ENCODE peak calls at places on chromosomes 7 and 10, in five cellular contexts. P is SK-N-SH, G is OCI-LY7, A is hepatocyte, D is PC-3. M is an unnamed sample.

GRCh38 chr10:53980210-53980609 is 820.8 kb downstream of the PCDH15 start:
- DNase-seq in A (no peak), D (no peak), G (no peak), P (no peak), M (no peak)

GRCh38 chr10:44261710-44262455 is 123.0 kb downstream of the CXCL12 start:
- DNase-seq in D (no peak), G (no peak), A (no peak), P (peak; percentile 55), M (peak; percentile 88)

GRCh38 chr7:73978681-73979563 is 49.1 kb upstream of the ELN start:
- DNase-seq in P (peak; percentile 55), G (peak; percentile 67), D (peak; percentile 80), A (peak; percentile 83), M (peak; percentile 70)

GRCh38 chr10:13890233-13890616 is 303.5 kb downstream of the PRPF18 start:
- DNase-seq in D (no peak), P (no peak), A (no peak), G (no peak), M (peak; percentile 51)

GRCh38 chr10:5461201-5461585 is 38.2 kb downstream of the CALML5 start:
- DNase-seq in D (no peak), A (no peak), G (no peak), P (no peak), M (peak; percentile 13)

GRCh38 chr10:14163374-14164125 is 167.2 kb downstream of the FRMD4A start:
- DNase-seq in P (no peak), D (peak; percentile 1), A (peak; percentile 14), G (no peak), M (no peak)

GRCh38 chr10:88150338-88150737 is 286.9 kb downstream of the PTEN start:
- DNase-seq in D (no peak), A (no peak), G (no peak), P (no peak), M (peak; percentile 93)

GRCh38 chr7:101081432-101081831 is 3.8 kb upstream of the TRIM56 start:
- DNase-seq in G (no peak), D (no peak), A (no peak), P (no peak), M (no peak)

GRCh38 chr10:106997721-106998120 is 166.8 kb downstream of the SORCS1 start:
- DNase-seq in P (peak; percentile 23), A (no peak), G (no peak), D (no peak), M (no peak)

GRCh38 chr10:117159390-117159789 is 21.3 kb upstream of the VAX1 start:
- DNase-seq in A (no peak), G (no peak), D (no peak), P (no peak), M (no peak)

GRCh38 chr7:138465046-138465445 is 5.0 kb downstream of the TRIM24 start:
- DNase-seq in G (no peak), D (no peak), P (no peak), A (no peak), M (no peak)

GRCh38 chr10:44334621-44335184 is 50.2 kb downstream of the CXCL12 start:
- DNase-seq in G (no peak), A (no peak), P (no peak), D (peak; percentile 13), M (peak; percentile 76)

GRCh38 chr10:12590682-12591642 is 241.6 kb downstream of the CAMK1D start:
- DNase-seq in D (no peak), P (no peak), A (no peak), G (no peak), M (no peak)

GRCh38 chr7:79009647-79010046 is 443.8 kb downstream of the MAGI2 start:
- DNase-seq in D (no peak), P (no peak), A (no peak), G (no peak), M (no peak)

GRCh38 chr7:151062399-151063211 is 3.2 kb downstream of the SLC4A2 start:
- DNase-seq in D (peak; percentile 67), G (no peak), A (peak; percentile 95), P (peak; percentile 81), M (peak; percentile 92)

GRCh38 chr7:74449809-74450397 is 3.8 kb upstream of the GTF2IRD1 start:
- DNase-seq in P (peak; percentile 92), D (peak; percentile 75), G (peak; percentile 76), A (peak; percentile 65), M (peak; percentile 63)

GRCh38 chr10:12843296-12843945 is 158.1 kb downstream of the CCDC3 start:
- DNase-seq in G (no peak), D (no peak), A (no peak), P (no peak), M (no peak)

GRCh38 chr10:73969224-73969811 is 28.6 kb upstream of the VCL start:
- DNase-seq in A (no peak), D (no peak), P (no peak), G (no peak), M (no peak)

GRCh38 chr7:33849004-33849403 is 56.3 kb upstream of the BMPER start:
- DNase-seq in G (no peak), P (no peak), A (no peak), D (no peak), M (peak; percentile 83)

GRCh38 chr10:116732546-116732945 is 9.8 kb downstream of the HSPA12A start:
- DNase-seq in D (no peak), A (no peak), P (no peak), G (no peak), M (peak; percentile 23)

GRCh38 chr7:123070702-123071286 is 75.3 kb upstream of the TAS2R16 start:
- DNase-seq in G (peak; percentile 16), P (peak; percentile 39), D (peak; percentile 49), A (peak; percentile 15), M (peak; percentile 10)

GRCh38 chr7:1912472-1913289 is 242.6 kb downstream of the ELFN1 start:
- DNase-seq in P (no peak), D (no peak), G (no peak), A (peak; percentile 53), M (no peak)

GRCh38 chr7:12757443-12757842 is 70.0 kb downstream of the ARL4A start:
- DNase-seq in P (no peak), D (peak; percentile 70), G (no peak), A (no peak), M (peak; percentile 92)

GRCh38 chr10:97664282-97664850 is 22.7 kb downstream of the AVPI1 start:
- DNase-seq in P (no peak), D (no peak), A (peak; percentile 68), G (no peak), M (no peak)

GRCh38 chr7:30146127-30146612 is 11.4 kb downstream of the MTURN start:
- DNase-seq in P (peak; percentile 73), D (no peak), G (no peak), A (no peak), M (no peak)

DNA sequence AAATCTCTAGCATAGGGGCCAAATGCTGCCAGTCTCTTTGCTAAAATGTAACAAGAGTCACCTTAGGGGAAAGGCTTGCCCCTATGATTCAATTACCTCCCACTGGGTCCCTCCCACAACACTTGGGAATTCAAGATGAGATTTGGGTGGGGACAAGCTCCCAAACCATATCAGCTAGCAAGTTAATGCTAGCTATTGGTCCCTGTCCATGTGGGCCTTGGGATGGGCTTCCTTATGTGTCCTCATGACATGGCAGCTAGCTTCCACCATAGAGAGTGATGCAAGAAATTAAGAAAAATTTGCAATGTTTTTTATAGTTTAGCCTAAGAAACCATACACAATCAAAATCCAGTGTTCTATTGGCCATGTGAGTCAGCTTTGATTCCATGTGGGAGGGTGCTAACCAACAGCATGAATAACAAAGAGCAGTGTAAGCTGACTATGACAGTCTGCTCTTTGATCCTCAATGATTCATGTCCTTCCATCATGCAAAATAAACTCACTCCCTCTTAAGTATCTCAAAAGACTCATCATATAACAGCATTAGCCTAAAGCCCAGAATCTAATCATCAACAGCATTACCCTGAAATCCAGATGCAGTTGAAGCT is 21.7 kb upstream of the ZNF365 start:
- DNase-seq in P (no peak), D (peak; percentile 78), G (no peak), A (no peak), M (peak; percentile 74)
- TF ChIP-seq EZH2phosphoT487 in P (no peak), D (no peak), G (no peak), A (no peak), M (no peak)

GRCh38 chr10:23980054-23980453 is 228.9 kb upstream of the KIAA1217 start:
- DNase-seq in P (no peak), D (no peak), G (no peak), A (peak; percentile 61), M (no peak)
- TF ChIP-seq EZH2phosphoT487 in P (no peak), D (no peak), G (no peak), A (no peak), M (no peak)

GRCh38 chr7:105496501-105496900 is 25.6 kb downstream of the PUS7 start:
- DNase-seq in P (no peak), A (no peak), D (peak; percentile 40), G (no peak), M (peak; percentile 69)
- TF ChIP-seq EZH2phosphoT487 in P (no peak), A (no peak), D (no peak), G (no peak), M (no peak)

DNA sequence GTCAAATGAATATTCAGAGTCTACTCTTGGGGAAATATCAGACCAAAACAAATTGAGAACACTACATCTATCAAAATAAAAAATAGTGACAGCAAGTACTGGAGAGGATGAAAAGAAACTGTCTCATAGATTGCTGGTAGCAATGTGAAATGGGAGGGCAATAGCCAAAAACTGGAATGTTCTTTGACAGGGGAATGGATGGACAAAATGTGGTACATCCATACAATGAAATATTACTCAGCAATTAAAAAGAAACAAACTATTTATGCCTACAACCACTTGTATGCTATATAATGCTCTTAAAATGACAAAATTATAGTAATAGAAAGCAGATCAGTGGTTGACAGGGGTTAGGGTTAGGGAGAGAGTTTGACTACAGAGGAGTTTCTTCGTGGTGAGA is 46.0 kb downstream of the CYP51A1 start:
- DNase-seq in G (no peak), A (no peak), P (no peak), D (no peak), M (no peak)
- TF ChIP-seq EZH2phosphoT487 in G (no peak), A (no peak), P (no peak), D (no peak), M (no peak)

GRCh38 chr7:88888684-88889083 is 93.1 kb upstream of the TEX47 start:
- DNase-seq in P (no peak), A (no peak), D (no peak), G (no peak), M (peak; percentile 5)

GRCh38 chr7:88881136-88881535 is 85.6 kb upstream of the TEX47 start:
- DNase-seq in G (no peak), A (no peak), P (no peak), D (no peak), M (no peak)

DNA sequence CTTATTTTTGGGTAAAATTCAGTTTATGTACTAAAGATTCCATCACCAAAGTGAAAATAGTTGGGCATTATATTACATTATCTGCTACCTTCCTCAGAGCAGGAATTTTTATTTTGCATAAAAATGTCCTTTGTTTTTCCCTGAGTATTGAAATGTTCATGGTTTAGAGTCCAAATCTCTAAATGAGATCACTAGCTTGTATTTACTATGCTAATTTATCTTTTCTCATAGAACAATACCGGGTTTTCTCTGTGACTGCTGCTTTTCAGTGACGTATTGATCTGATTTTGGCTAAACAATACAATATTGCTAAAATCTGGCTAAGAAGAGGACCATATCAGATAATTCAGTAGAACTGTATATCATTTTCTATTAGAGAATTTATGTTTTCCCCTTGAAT is 89.6 kb upstream of the TEX47 start:
- DNase-seq in P (no peak), D (no peak), G (no peak), A (no peak), M (no peak)
- TF ChIP-seq EZH2phosphoT487 in P (no peak), D (no peak), G (no peak), A (no peak), M (no peak)

DNA sequence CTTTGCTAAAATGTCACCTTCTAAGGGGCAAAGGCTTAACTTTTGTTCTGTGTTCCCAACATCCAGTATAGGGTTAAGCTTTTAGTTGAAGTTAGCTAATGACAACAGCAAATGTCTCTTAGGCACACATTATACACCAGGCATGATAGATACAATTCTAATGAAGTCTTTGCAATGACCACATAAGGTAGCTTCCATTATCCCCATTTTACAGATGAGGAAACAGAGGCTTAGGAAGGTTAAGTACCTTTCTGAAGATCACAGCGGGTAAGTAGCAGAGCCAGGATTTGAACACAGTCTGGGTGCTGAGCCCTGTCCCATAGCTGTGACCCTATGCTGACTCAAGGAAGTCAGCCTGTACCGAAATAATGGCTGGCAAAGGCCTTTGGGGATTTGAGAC is 1.9 kb downstream of the BUD31 start:
- DNase-seq in A (no peak), D (no peak), P (no peak), G (no peak), M (no peak)
- TF ChIP-seq EZH2phosphoT487 in A (no peak), D (no peak), P (no peak), G (no peak), M (no peak)